ENCODE peak calls at places on chromosome 16, in ten cellular contexts. H, K, O, T, X, N, R, M, S and A are unnamed samples.

GRCh38 chr16:88610080-88610479 is 28.3 kb upstream of the IL17C start:
- DNase-seq in O (no peak), T (no peak), R (no peak), H (no peak), M (no peak), S (no peak), N (no peak), K (no peak), X (no peak), A (no peak)

GRCh38 chr16:85645021-85645589 is 32.0 kb downstream of the GSE1 start:
- DNase-seq in T (no peak), H (peak; percentile 54), K (peak; percentile 55), N (no peak), R (peak; percentile 40), X (no peak), M (no peak), S (no peak), O (no peak), A (no peak)

GRCh38 chr16:55817236-55817912 is 15.5 kb downstream of the CES1 start:
- DNase-seq in N (no peak), X (no peak), M (no peak), O (no peak), S (no peak), R (no peak), K (no peak), T (no peak), H (no peak), A (no peak)

GRCh38 chr16:7405166-7405565 is 72.5 kb downstream of the RBFOX1 start:
- DNase-seq in K (peak; percentile 27), X (no peak), T (no peak), O (peak; percentile 69), S (peak; percentile 17), M (no peak), N (no peak), H (no peak), R (peak; percentile 46), A (no peak)

GRCh38 chr16:80034948-80035700 is 434.6 kb upstream of the MAF start:
- DNase-seq in M (no peak), X (no peak), H (no peak), R (no peak), S (no peak), N (no peak), O (no peak), T (no peak), K (no peak), A (no peak)

GRCh38 chr16:83095926-83096692 is 469.3 kb downstream of the CDH13 start:
- DNase-seq in M (no peak), O (no peak), R (no peak), S (no peak), K (no peak), T (no peak), H (no peak), N (no peak), X (no peak), A (no peak)

GRCh38 chr16:83956336-83957289 is 3.6 kb downstream of the OSGIN1 start:
- DNase-seq in M (no peak), H (peak; percentile 85), S (peak; percentile 79), K (peak; percentile 84), N (peak; percentile 90), R (peak; percentile 70), T (peak; percentile 5), X (peak; percentile 76), O (peak; percentile 85), A (peak; percentile 86)

GRCh38 chr16:64975821-64976220 is 146.0 kb downstream of the CDH11 start:
- DNase-seq in K (no peak), N (no peak), H (no peak), T (no peak), S (no peak), O (no peak), R (no peak), M (no peak), X (no peak), A (no peak)

GRCh38 chr16:78462261-78463208 is 363.1 kb downstream of the WWOX start:
- DNase-seq in S (no peak), R (peak; percentile 48), M (no peak), K (no peak), X (no peak), N (no peak), H (peak; percentile 19), O (no peak), T (no peak), A (no peak)
- TF ChIP-seq POLR2AphosphoS5 in S (no peak), R (no peak), M (no peak), K (no peak), X (no peak), N (no peak), H (no peak), O (no peak), T (no peak), A (no peak)

GRCh38 chr16:726438-727290 is at the start of the genes CCDC78 and HAGHL:
- DNase-seq in O (peak; percentile 51), S (peak; percentile 89), T (no peak), K (peak; percentile 65), M (no peak), H (peak; percentile 61), X (no peak), N (peak; percentile 81), R (no peak), A (no peak)

GRCh38 chr16:729768-730665 is 3.1 kb downstream of the HAGHL start:
- DNase-seq in R (no peak), T (no peak), K (no peak), N (no peak), O (no peak), S (no peak), H (no peak), X (no peak), M (no peak), A (no peak)

GRCh38 chr16:728890-729744 is 2.2 kb downstream of the HAGHL start:
- DNase-seq in M (no peak), O (no peak), T (no peak), R (no peak), K (no peak), N (no peak), X (no peak), S (peak; percentile 42), H (no peak), A (no peak)

GRCh38 chr16:727291-727977 is 528 bp downstream of the HAGHL start:
- DNase-seq in T (no peak), R (no peak), M (no peak), K (no peak), H (peak; percentile 36), N (no peak), O (no peak), X (no peak), S (peak; percentile 48), A (no peak)

DNA sequence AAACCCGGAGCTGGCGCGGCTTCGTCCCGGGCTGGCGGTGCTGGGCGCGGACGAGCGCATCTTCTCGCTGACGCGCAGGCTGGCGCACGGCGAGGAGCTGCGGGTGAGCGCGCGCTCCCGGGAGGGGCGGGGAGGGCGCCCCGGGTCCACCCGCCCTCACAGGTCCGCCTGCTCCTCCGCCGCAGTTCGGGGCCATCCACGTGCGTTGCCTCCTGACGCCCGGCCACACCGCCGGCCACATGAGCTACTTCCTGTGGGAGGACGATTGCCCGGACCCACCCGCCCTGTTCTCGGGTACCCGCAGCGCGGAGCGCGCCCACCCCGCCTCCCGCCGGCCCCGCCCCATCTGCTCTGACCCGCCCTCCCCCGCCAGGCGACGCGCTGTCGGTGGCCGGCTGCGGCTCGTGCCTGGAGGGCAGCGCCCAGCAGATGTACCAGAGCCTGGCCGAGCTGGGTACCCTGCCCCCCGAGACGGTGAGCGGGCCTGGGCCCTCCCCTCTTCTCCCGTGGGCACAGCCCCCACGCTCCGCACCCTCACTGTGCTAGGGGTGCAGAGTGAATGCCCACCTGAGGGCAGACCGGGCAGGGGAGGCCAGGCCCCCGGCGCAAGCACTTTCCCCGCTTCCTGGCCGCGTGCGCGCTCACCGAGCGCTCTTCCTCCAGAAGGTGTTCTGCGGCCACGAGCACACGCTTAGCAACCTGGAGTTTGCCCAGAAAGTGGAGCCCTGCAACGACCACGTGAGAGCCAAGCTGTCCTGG is 1.4 kb downstream of the HAGHL start:
- DNase-seq in M (no peak), N (peak; percentile 83), K (peak; percentile 69), R (no peak), T (no peak), H (peak; percentile 79), S (peak; percentile 90), O (peak; percentile 70), X (no peak), A (no peak)
- TF ChIP-seq POLR2A in M (no peak), N (no peak), K (no peak), R (no peak), T (no peak), H (no peak), S (peak; percentile 69), O (no peak), X (no peak), A (no peak)

DNA sequence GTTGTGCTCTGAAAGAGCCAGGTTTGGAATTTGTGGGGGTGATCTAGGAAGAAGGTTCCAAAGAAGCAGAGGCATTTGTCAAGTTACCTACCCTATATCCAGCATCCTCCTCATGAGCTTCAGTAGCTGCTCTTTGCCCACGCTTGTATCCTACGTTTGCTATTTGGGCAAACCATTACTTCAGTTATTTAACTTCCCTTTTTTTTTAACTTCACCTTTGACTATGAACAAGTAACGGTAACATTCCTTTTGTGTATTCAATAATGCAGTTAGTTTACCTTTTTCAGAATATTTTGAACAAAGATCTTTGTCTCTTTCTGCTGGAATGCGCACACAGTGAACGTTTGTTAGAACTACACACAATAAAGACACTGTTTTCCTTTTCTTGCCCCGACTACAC is 41.5 kb downstream of the CYB5B start:
- DNase-seq in K (no peak), R (peak; percentile 87), M (no peak), O (no peak), H (no peak), N (no peak), X (no peak), S (no peak), T (no peak), A (no peak)
- TF ChIP-seq EP300 in K (no peak), R (no peak), M (no peak), O (no peak), H (no peak), N (no peak), X (no peak), S (no peak), T (no peak), A (no peak)

GRCh38 chr16:28835864-28836760 is 10.0 kb downstream of the TUFM start:
- DNase-seq in N (no peak), R (no peak), O (no peak), H (no peak), X (no peak), K (no peak), S (no peak), T (no peak), M (no peak), A (no peak)

GRCh38 chr16:28836761-28837064 is 9.4 kb downstream of the TUFM start:
- DNase-seq in O (no peak), R (no peak), N (no peak), H (no peak), M (no peak), X (no peak), S (no peak), T (no peak), K (no peak), A (no peak)

GRCh38 chr16:28834349-28834748 is 11.6 kb downstream of the ATXN2L start:
- DNase-seq in M (no peak), O (no peak), X (no peak), T (no peak), S (no peak), H (no peak), R (no peak), K (no peak), N (no peak), A (no peak)

GRCh38 chr16:28837672-28838557 is 8.2 kb downstream of the TUFM start:
- DNase-seq in S (no peak), N (no peak), X (no peak), R (no peak), T (no peak), H (no peak), K (no peak), O (no peak), M (no peak), A (no peak)

DNA sequence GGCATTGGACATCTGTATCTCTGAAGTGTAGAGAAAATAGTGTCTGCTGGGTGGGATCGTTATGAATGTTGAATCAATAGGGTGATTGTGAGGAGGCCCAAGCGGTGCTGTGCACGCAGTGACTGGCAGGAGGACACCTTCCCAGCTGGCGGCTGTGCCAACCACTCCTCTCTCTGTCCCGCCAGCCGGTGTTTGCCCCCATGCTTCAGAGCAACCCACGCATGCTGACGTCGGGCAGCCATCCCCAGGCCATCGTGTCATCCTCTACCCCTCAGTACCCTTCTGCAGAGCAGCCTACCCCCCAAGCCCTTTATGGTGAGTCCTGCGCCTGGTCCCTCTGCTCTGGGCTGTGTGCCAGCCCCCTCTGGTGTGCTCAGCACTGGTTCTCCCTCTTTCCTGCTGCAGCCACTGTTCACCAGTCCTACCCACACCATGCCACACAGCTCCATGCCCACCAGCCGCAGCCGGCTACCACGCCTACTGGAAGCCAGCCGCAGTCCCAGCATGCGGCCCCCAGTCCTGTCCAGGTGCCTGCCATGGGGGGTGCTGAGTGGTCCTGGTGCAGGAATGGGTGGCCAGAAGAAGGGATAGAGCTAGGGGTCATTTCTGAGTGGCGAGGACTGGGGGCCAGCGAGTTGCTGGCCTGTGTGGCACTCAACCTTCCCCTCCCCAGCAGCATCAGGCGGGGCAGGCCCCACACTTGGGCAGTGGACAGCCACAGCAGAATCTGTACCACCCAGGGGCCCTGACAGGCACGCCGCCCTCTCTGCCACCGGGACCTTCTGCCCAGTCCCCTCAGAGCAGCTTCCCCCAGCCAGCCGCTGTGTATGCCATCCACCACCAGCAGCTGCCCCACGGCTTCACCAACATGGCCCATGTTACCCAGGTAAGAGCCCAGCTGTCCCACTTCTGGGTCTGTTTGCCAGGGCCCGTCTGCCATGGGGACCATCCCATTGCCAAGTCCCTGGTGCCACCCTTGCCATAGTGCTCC is 11.0 kb downstream of the TUFM start:
- DNase-seq in S (no peak), H (no peak), O (no peak), N (no peak), M (no peak), X (no peak), R (no peak), T (no peak), K (no peak), A (no peak)
- TF ChIP-seq POLR2AphosphoS5 in S (no peak), H (no peak), O (no peak), N (no peak), M (no peak), X (no peak), R (no peak), T (peak; percentile 48), K (no peak), A (no peak)